ENCODE peak calls at places on chromosomes 5 and 9, in four cellular contexts. O, B, K and F are unnamed samples. For H3K4me1, H3K9me3 and H3K36me3, the result is how much of the 10 kb centered on the place peaks cover.

GRCh38 chr9:124600407-124600806 is 93.2 kb upstream of the NR5A1 start:
- DNase-seq in B (no peak), K (no peak), O (no peak), F (no peak)

GRCh38 chr5:57862471-57863282 is 380.1 kb upstream of the ACTBL2 start:
- DNase-seq in O (peak), B (peak), K (no peak), F (no peak)

GRCh38 chr5:110973510-110973909 is 98.0 kb upstream of the TSLP start:
- DNase-seq in O (no peak), K (no peak), B (no peak), F (no peak)

GRCh38 chr9:114745108-114745848 is 60.6 kb downstream of the TNFSF15 start:
- DNase-seq in K (no peak), O (no peak), B (no peak), F (no peak)

GRCh38 chr5:65075623-65076250 is 307.0 kb downstream of the CWC27 start:
- DNase-seq in K (no peak), O (peak), B (no peak), F (no peak)

GRCh38 chr9:79768199-79768598 is 196.4 kb downstream of the TLE4 start:
- DNase-seq in O (peak), K (no peak), B (peak), F (no peak)

GRCh38 chr9:6766606-6767005 is 8.8 kb downstream of the KDM4C start:
- DNase-seq in B (no peak), O (no peak), K (no peak), F (no peak)

GRCh38 chr5:94810281-94810680 is 191.8 kb downstream of the SLF1 start:
- DNase-seq in O (no peak), K (no peak), B (no peak), F (no peak)

GRCh38 chr5:67747096-67747495 is 468.5 kb upstream of the PIK3R1 start:
- DNase-seq in O (no peak), K (no peak), B (no peak), F (no peak)

GRCh38 chr9:37623267-37623666 is 27.5 kb upstream of the FRMPD1 start:
- DNase-seq in B (no peak), K (no peak), O (no peak), F (no peak)

GRCh38 chr5:95543017-95543705 is 11.6 kb downstream of the SKIC3 start:
- DNase-seq in O (no peak), B (peak), K (no peak), F (no peak)

GRCh38 chr9:33187519-33188218 is 20.5 kb upstream of the B4GALT1 start:
- DNase-seq in O (peak), K (no peak), B (peak), F (no peak)

GRCh38 chr5:150119421-150120061 is 33.2 kb upstream of the CSF1R start:
- DNase-seq in K (no peak), B (no peak), O (no peak), F (no peak)

GRCh38 chr5:96880402-96881164 is 4.3 kb downstream of the ERAP2 start:
- DNase-seq in B (peak), K (no peak), O (no peak), F (no peak)

GRCh38 chr5:1343931-1344901 is 683 bp downstream of the CLPTM1L start:
- DNase-seq in O (peak), K (no peak), B (peak), F (no peak)

GRCh38 chr9:126534431-126535186 is 79.1 kb upstream of the LMX1B start:
- DNase-seq in K (peak), O (peak), B (no peak), F (no peak)

GRCh38 chr9:98045234-98046160 is 11.0 kb upstream of the NANS start:
- DNase-seq in B (no peak), O (no peak), K (no peak), F (no peak)

GRCh38 chr9:88011005-88011766 is 36.9 kb upstream of the CDK20 start:
- DNase-seq in B (peak), O (peak), K (no peak), F (no peak)

GRCh38 chr9:79570449-79571308 is 1.1 kb upstream of the TLE4 start:
- DNase-seq in K (peak), O (peak), B (peak), F (peak)

GRCh38 chr5:131384616-131385214 is 120.9 kb downstream of the CDC42SE2 start:
- DNase-seq in K (no peak), O (no peak), B (no peak), F (no peak)

GRCh38 chr5:54211912-54212311 is 98.5 kb downstream of the ARL15 start:
- DNase-seq in K (no peak), B (no peak), O (no peak), F (no peak)

GRCh38 chr9:127549771-127550170 is 62.3 kb upstream of the STXBP1 start:
- DNase-seq in K (no peak), O (no peak), B (no peak), F (no peak)
- H3K4me1 ChIP-seq in K (half or more), O (under half), B (under half), F (under half)

DNA sequence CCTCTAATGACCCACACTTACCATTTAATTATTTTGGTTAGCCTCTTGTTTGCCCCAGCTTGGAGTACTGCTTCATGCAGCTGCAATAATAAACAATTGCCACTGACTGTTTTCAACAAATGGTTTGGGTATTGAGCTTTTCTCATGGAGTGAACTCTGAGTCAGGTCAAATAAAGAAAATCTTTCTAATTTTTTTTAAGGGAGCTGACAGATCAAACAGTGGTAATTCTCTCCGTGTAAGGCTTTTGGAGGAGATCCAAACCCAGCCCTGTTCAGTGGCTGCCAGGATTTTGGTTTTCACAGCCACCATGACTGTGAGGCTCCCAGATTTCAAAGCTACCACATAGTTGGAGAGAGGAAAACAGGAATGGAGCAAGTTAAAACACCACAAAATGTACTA is 110.7 kb upstream of the EFNA5 start:
- DNase-seq in O (no peak), K (no peak), B (peak), F (no peak)
- H3K9me3 ChIP-seq in O (under half), K (under half), B (under half), F (under half)

DNA sequence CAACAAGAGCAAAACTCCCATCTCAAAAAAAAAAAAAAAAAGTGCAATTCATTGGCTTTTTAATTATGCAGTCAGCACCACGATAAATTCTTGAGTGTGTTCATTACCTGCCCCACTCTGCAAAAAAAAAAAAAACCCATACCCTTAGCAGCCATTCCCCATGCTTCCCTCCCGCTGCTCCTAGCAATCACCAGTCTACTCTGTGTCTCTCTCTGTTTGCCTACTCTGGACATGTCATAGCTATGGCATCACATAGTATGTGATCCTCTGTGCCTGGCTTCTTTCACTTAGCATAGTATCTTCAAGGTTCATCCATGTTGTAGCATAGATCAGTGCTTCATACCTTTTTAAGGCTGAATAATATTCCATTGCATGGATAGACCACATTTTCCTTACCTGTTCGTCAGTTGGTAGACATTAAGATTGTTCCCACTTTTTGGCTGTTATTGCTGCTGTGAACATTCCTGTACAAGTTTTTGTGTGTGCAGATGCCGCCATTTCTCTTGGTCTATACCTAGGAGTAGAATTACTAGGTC is 7.0 kb upstream of the PRR7 start:
- DNase-seq in K (no peak), B (no peak), O (no peak), F (no peak)
- H3K36me3 ChIP-seq in K (half or more), B (under half), O (under half), F (under half)

GRCh38 chr5:140111859-140112551 is 1.9 kb upstream of the PURA start:
- DNase-seq in B (no peak), O (no peak), K (no peak), F (no peak)
- H3K4me1 ChIP-seq in B (under half), O (under half), K (under half), F (under half)

GRCh38 chr5:178940569-178941360 is at the start of gene ZNF454:
- DNase-seq in O (peak), K (peak), B (peak), F (peak)
- H3K9me3 ChIP-seq in O (under half), K (half or more), B (half or more), F (under half)